ENCODE peak calls at places on chromosomes 2 and 18, in four cellular contexts. A, Y, L and M are unnamed samples.

GRCh38 chr18:27843783-27844415 is 333.0 kb downstream of the CDH2 start:
- DNase-seq in A (peak), Y (peak), L (peak), M (no peak)

GRCh38 chr2:102069311-102069974 is 73.1 kb upstream of the IL1R1 start:
- DNase-seq in A (no peak), Y (no peak), L (no peak), M (no peak)

GRCh38 chr2:238911376-238912227 is 63.7 kb downstream of the TWIST2 start:
- DNase-seq in A (no peak), Y (no peak), L (no peak), M (no peak)

GRCh38 chr18:48412339-48412929 is 3.3 kb upstream of the ZBTB7C start:
- DNase-seq in A (peak), Y (peak), L (peak), M (no peak)

GRCh38 chr2:65026154-65026553 is 30.1 kb upstream of the CEP68 start:
- DNase-seq in A (no peak), Y (no peak), L (no peak), M (no peak)

GRCh38 chr2:157256621-157257020 is 884 bp upstream of the GALNT5 start:
- DNase-seq in A (no peak), Y (no peak), L (no peak), M (no peak)

GRCh38 chr2:65035544-65035943 is 20.7 kb upstream of the CEP68 start:
- DNase-seq in A (no peak), Y (no peak), L (no peak), M (no peak)

GRCh38 chr18:41096504-41096903 is 858.5 kb upstream of the PIK3C3 start:
- DNase-seq in A (peak), Y (peak), L (peak), M (no peak)

GRCh38 chr18:59718108-59719057 is 21.2 kb upstream of the CCBE1 start:
- DNase-seq in A (peak), Y (peak), L (peak), M (no peak)

GRCh38 chr18:2572892-2573291 is 1.5 kb downstream of the NDC80 start:
- DNase-seq in A (no peak), Y (no peak), L (peak), M (no peak)

GRCh38 chr2:9844581-9844980 is 1.3 kb downstream of the TAF1B start:
- DNase-seq in A (peak), Y (peak), L (peak), M (no peak)

GRCh38 chr2:126368778-126369177 is 287.2 kb upstream of the GYPC start:
- DNase-seq in A (no peak), Y (no peak), L (no peak), M (no peak)

GRCh38 chr2:127909019-127909418 is 23.3 kb upstream of the AMMECR1L start:
- DNase-seq in A (peak), Y (no peak), L (no peak), M (no peak)

GRCh38 chr2:230757476-230757875 is 44.8 kb downstream of the CAB39 start:
- DNase-seq in A (peak), Y (peak), L (peak), M (no peak)

GRCh38 chr2:197575987-197576386 is 60.1 kb downstream of the MOB4 start:
- DNase-seq in A (peak), Y (peak), L (peak), M (no peak)

GRCh38 chr2:216717491-216717901 is 22.1 kb upstream of the IGFBP5 start:
- DNase-seq in A (no peak), Y (no peak), L (no peak), M (no peak)

GRCh38 chr2:37798315-37799005 is 126.6 kb upstream of the RMDN2 start:
- DNase-seq in A (no peak), Y (peak), L (no peak), M (no peak)

GRCh38 chr2:131154071-131154531 is 49.0 kb downstream of the PLEKHB2 start:
- DNase-seq in A (peak), Y (peak), L (peak), M (no peak)

GRCh38 chr2:235501663-235502009 is 7.8 kb downstream of the AGAP1 start:
- DNase-seq in A (no peak), Y (no peak), L (no peak), M (no peak)

GRCh38 chr2:57516740-57517340 is 529.8 kb upstream of the VRK2 start:
- DNase-seq in A (peak), Y (peak), L (peak), M (no peak)

GRCh38 chr2:150474326-150475074 is 13.0 kb downstream of the RND3 start:
- DNase-seq in A (peak), Y (no peak), L (peak), M (no peak)

GRCh38 chr18:13500227-13500865 is 226.0 kb downstream of the FAM210A start:
- DNase-seq in A (no peak), Y (peak), L (peak), M (no peak)

GRCh38 chr2:9244985-9245544 is 38.5 kb downstream of the ASAP2 start:
- DNase-seq in A (peak), Y (no peak), L (no peak), M (no peak)

GRCh38 chr2:59449264-59449663 is 1104.2 kb downstream of the BCL11A start:
- DNase-seq in A (no peak), Y (no peak), L (no peak), M (no peak)

GRCh38 chr2:64354857-64355680 is 98.9 kb upstream of the LGALSL start:
- DNase-seq in A (peak), Y (peak), L (peak), M (no peak)

GRCh38 chr2:32626591-32627221 is 1.1 kb upstream of the TTC27 start:
- DNase-seq in A (no peak), Y (no peak), L (peak), M (no peak)

GRCh38 chr2:202529389-202529788 is 105.4 kb upstream of the FAM117B start:
- DNase-seq in A (peak), Y (peak), L (peak), M (no peak)

GRCh38 chr2:109351164-109351756 is 222.3 kb downstream of the SH3RF3 start:
- DNase-seq in A (peak), Y (peak), L (no peak), M (peak)

GRCh38 chr2:168993538-168993937 is 37.6 kb downstream of the ABCB11 start:
- DNase-seq in A (no peak), Y (no peak), L (no peak), M (no peak)

GRCh38 chr2:66874411-66874810 is 439.5 kb downstream of the MEIS1 start:
- DNase-seq in A (no peak), Y (peak), L (peak), M (no peak)

GRCh38 chr2:19687260-19687659 is 214.5 kb downstream of the TTC32 start:
- DNase-seq in A (peak), Y (no peak), L (no peak), M (no peak)

GRCh38 chr18:45837283-45838070 is 12.0 kb downstream of the SIGLEC15 start:
- DNase-seq in A (no peak), Y (peak), L (peak), M (no peak)

GRCh38 chr2:8538531-8538930 is 143.3 kb upstream of the ID2 start:
- DNase-seq in A (no peak), Y (no peak), L (no peak), M (no peak)

GRCh38 chr2:138271467-138271866 is 230.1 kb upstream of the SPOPL start:
- DNase-seq in A (no peak), Y (no peak), L (no peak), M (no peak)

DNA sequence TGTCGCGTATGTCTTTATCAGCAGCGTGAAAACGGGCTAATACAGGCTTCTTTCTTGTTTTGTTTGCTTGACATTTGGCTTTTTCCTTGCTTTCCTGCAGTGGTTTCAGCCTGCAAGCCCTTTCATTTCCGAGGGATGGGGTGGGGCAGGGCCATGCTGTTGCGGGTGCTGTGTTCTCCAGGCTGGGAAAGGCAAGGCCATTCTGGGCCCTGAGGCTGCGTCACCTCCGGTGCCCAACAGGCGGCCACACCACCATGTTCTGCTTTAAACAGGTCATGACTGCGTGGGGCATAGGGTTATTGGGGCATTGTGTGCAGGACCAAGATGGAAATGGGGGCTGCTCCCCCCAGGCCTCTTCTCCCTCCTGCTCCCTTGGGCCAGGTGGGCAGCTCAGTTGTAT is 38.6 kb upstream of the PLB1 start:
- DNase-seq in A (no peak), Y (no peak), L (no peak), M (no peak)
- TF ChIP-seq CTCF in A (no peak), Y (no peak), L (no peak), M (no peak)

GRCh38 chr2:443754-444153 is 155.9 kb upstream of the ALKAL2 start:
- DNase-seq in A (no peak), Y (no peak), L (no peak), M (no peak)
- H3K4me3 ChIP-seq in A (no peak), Y (no peak), L (no peak), M (no peak)

GRCh38 chr18:57708288-57708687 is 86.7 kb upstream of the NARS1 start:
- DNase-seq in A (no peak), Y (no peak), L (no peak), M (no peak)
- TF ChIP-seq CTCF in A (no peak), Y (no peak), L (no peak), M (no peak)

DNA sequence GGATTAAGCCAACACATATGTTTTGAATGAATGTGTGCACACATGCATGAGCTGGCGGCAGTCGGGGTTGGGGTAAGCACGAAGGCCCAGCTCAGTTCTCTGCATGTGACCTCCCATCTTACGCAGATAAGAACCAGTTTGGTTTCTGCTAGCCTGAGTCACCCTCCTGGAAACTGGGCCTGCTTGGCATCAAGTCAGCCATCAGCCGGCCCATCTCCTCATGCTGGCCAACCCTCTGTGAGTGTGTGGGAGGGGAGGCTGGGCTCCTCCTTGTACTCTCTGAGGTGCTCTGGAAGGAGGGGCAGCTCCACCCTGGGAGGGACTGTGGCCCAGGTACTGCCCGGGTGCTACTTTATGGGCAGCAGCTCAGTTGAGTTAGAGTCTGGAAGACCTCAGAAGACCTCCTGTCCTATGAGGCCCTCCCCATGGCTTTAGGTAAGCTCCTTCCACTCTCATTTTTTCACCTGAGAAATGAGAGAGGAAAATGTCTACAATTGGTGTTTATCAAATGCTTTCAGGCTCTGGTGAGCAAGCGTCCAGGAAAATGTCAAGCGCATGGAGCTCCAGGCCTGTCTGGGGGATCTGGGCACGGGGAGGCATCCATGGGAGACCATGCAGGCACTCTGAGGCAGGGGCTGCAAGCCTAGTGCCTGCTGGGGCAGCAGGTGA is 9.7 kb upstream of the IL1RN start:
- DNase-seq in A (peak), Y (peak), L (peak), M (no peak)
- H3K4me3 ChIP-seq in A (peak), Y (no peak), L (no peak), M (no peak)

GRCh38 chr2:219624565-219624964 is 2.9 kb upstream of the SLC4A3 start:
- DNase-seq in A (no peak), Y (no peak), L (no peak), M (no peak)

GRCh38 chr2:219626540-219626939 is 890 bp upstream of the SLC4A3 start:
- DNase-seq in A (no peak), Y (no peak), L (no peak), M (no peak)

GRCh38 chr2:219627105-219628100 is at the start of gene SLC4A3:
- DNase-seq in A (peak), Y (peak), L (peak), M (no peak)

GRCh38 chr2:219622472-219622871 is 5.0 kb upstream of the SLC4A3 start:
- DNase-seq in A (no peak), Y (no peak), L (no peak), M (no peak)

GRCh38 chr2:219625179-219625578 is 2.3 kb upstream of the SLC4A3 start:
- DNase-seq in A (no peak), Y (no peak), L (no peak), M (no peak)
- TF ChIP-seq CTCF in A (no peak), Y (no peak), L (no peak), M (no peak)

GRCh38 chr2:158755738-158756137 is 39.4 kb upstream of the DAPL1 start:
- DNase-seq in A (no peak), Y (no peak), L (no peak), M (no peak)

GRCh38 chr2:158756331-158756730 is 38.8 kb upstream of the DAPL1 start:
- DNase-seq in A (no peak), Y (no peak), L (no peak), M (no peak)

GRCh38 chr2:158761626-158762025 is 33.5 kb upstream of the DAPL1 start:
- DNase-seq in A (no peak), Y (peak), L (peak), M (no peak)

GRCh38 chr2:158756976-158757375 is 38.1 kb upstream of the DAPL1 start:
- DNase-seq in A (no peak), Y (no peak), L (no peak), M (no peak)

DNA sequence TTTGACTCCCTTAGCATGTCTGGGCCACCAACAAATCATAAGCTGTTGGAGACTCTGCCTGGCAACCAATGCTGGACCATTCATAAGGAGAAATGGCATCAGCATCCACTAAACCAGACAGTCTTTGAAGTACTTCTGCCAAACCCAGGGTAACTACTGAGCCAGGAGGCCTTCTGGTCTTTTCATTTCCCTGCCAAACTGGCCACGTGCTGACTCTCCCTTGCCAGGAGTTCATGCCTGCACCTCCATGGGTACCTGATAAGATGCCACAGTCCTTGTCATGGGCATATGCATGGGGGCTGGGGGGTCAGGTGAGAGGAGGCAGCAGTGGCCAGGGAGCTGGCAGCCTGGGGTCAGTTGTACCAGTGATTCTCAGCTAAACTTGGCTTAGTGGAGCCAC is 34.2 kb upstream of the DAPL1 start:
- DNase-seq in A (no peak), Y (no peak), L (no peak), M (no peak)
- H3K4me3 ChIP-seq in A (no peak), Y (no peak), L (no peak), M (no peak)

DNA sequence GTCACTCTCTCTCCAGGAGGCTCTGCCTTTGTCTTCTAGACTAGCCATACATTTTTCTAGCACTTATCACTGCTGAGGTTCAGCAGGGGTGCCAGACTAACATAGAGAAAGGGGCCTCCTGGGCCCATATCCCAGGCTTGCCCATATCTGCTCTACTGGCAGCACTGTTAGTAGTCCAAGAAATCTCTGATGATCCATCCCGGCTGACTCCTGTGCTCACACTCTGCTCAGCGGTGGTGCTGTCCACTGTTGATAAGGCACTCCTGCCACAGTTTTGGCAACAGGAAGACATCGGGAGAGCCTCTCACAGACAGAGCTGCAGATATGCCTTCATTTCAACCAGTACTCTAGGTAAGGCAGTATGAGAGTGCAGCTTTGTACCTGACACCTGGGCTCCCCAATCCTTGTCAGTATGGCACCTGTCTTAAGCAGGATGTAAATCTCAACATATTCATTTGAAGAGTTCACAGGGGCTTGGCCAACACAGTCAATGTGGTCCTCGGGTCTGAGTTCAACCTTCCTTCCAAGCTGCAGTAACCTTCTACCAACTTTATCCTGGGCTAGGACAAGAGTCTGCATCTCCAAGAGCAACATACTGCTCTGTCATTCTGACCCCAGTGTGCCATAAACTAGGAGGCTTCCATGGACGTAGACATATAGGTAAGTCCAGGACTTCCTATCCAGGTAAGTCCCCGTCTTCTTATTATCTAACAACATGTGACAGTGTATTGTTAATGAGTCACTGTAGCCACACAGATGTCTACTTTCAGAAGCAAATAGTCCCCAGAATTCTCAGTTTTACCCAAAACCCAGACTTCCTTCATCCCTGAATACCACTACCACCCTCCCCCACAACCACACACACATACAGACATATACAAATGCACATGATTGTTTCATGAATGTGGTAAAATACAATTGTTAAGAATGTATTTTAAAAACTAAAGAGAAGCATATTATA is 16.2 kb downstream of the KLF7 start:
- DNase-seq in A (no peak), Y (peak), L (peak), M (no peak)
- TF ChIP-seq CTCF in A (no peak), Y (no peak), L (no peak), M (no peak)